ENCODE peak calls at places on chromosomes 4 and X, in four cellular contexts. G is cardiac muscle cell; P is PC-9; R is CD8-positive, alpha-beta T cell. W is an unnamed sample. For H3K36me3 and H3K9me3, the result is how much of the 10 kb centered on the place peaks cover.

GRCh38 chrX:39816871-39817731 is 280.7 kb downstream of the BCOR start:
- DNase-seq in R (no peak), G (peak), P (no peak), W (no peak)

GRCh38 chr4:18571252-18571885 is 549.8 kb upstream of the LCORL start:
- DNase-seq in P (no peak), R (no peak), G (no peak), W (no peak)

GRCh38 chr4:74433043-74433442 is 11.9 kb upstream of the AREG start:
- DNase-seq in P (no peak), R (no peak), G (peak), W (no peak)

GRCh38 chr4:125515016-125515415 is 200.3 kb downstream of the FAT4 start:
- DNase-seq in R (no peak), P (no peak), G (no peak), W (no peak)

GRCh38 chrX:42151808-42152207 is 228.5 kb upstream of the CASK start:
- DNase-seq in P (no peak), R (no peak), G (peak), W (no peak)

GRCh38 chr4:25299476-25300203 is 12.9 kb upstream of the ZCCHC4 start:
- DNase-seq in G (no peak), P (peak), R (no peak), W (no peak)

GRCh38 chrX:3550871-3551270 is 162.6 kb downstream of the PRKX start:
- DNase-seq in G (no peak), R (no peak), P (no peak), W (no peak)

GRCh38 chr4:89290727-89291126 is 16.9 kb downstream of the GPRIN3 start:
- DNase-seq in G (no peak), P (no peak), R (no peak), W (no peak)

GRCh38 chr4:70196855-70197254 is 1.3 kb downstream of the ODAM start:
- DNase-seq in G (no peak), R (no peak), P (no peak), W (no peak)

GRCh38 chr4:139922625-139923024 is 231.4 kb downstream of the MAML3 start:
- DNase-seq in R (no peak), G (peak), P (no peak), W (no peak)

GRCh38 chr4:54499308-54500074 is 158.3 kb upstream of the KIT start:
- DNase-seq in R (no peak), G (no peak), P (no peak), W (no peak)

GRCh38 chr4:168095776-168096443 is 3.6 kb downstream of the ANXA10 start:
- DNase-seq in G (peak), R (no peak), P (no peak), W (no peak)

GRCh38 chr4:89001647-89002518 is 55.1 kb downstream of the FAM13A start:
- DNase-seq in R (no peak), P (no peak), G (no peak), W (no peak)

GRCh38 chr4:33080262-33080661 is 2360.1 kb downstream of the PCDH7 start:
- DNase-seq in G (peak), R (no peak), P (no peak), W (no peak)

GRCh38 chr4:139528377-139529005 is 27.5 kb downstream of the SETD7 start:
- DNase-seq in R (no peak), G (peak), P (no peak), W (no peak)

GRCh38 chr4:108378164-108378563 is 209.4 kb upstream of the LEF1 start:
- DNase-seq in G (no peak), P (no peak), R (no peak), W (no peak)

GRCh38 chrX:40099046-40099968 is 1.5 kb upstream of the BCOR start:
- DNase-seq in G (no peak), R (peak), P (peak), W (no peak)

GRCh38 chr4:1855334-1856070 is 454 bp downstream of the LETM1 start:
- DNase-seq in P (no peak), G (no peak), R (no peak), W (peak)

GRCh38 chr4:120843840-120844527 is 78.5 kb downstream of the PRDM5 start:
- DNase-seq in G (no peak), R (no peak), P (no peak), W (no peak)

GRCh38 chr4:116501954-116502353 is 583.4 kb downstream of the TRAM1L1 start:
- DNase-seq in P (no peak), R (no peak), G (no peak), W (no peak)

GRCh38 chr4:13243152-13243551 is 241.0 kb downstream of the RAB28 start:
- DNase-seq in G (no peak), P (no peak), R (no peak), W (no peak)

GRCh38 chr4:13236485-13236884 is 247.7 kb downstream of the RAB28 start:
- DNase-seq in P (no peak), G (no peak), R (no peak), W (no peak)

GRCh38 chr4:13233755-13234154 is 250.4 kb downstream of the RAB28 start:
- DNase-seq in G (no peak), P (no peak), R (no peak), W (no peak)

GRCh38 chr4:13240066-13240465 is 244.1 kb downstream of the RAB28 start:
- DNase-seq in P (no peak), G (no peak), R (no peak), W (no peak)

GRCh38 chr4:13238936-13239335 is 245.2 kb downstream of the RAB28 start:
- DNase-seq in G (no peak), R (no peak), P (no peak), W (no peak)
- H3K36me3 ChIP-seq in G (under half), R (under half), P (under half), W (under half)

GRCh38 chr4:133096972-133097371 is 52.1 kb upstream of the PCDH10 start:
- DNase-seq in P (no peak), G (no peak), R (no peak), W (no peak)

DNA sequence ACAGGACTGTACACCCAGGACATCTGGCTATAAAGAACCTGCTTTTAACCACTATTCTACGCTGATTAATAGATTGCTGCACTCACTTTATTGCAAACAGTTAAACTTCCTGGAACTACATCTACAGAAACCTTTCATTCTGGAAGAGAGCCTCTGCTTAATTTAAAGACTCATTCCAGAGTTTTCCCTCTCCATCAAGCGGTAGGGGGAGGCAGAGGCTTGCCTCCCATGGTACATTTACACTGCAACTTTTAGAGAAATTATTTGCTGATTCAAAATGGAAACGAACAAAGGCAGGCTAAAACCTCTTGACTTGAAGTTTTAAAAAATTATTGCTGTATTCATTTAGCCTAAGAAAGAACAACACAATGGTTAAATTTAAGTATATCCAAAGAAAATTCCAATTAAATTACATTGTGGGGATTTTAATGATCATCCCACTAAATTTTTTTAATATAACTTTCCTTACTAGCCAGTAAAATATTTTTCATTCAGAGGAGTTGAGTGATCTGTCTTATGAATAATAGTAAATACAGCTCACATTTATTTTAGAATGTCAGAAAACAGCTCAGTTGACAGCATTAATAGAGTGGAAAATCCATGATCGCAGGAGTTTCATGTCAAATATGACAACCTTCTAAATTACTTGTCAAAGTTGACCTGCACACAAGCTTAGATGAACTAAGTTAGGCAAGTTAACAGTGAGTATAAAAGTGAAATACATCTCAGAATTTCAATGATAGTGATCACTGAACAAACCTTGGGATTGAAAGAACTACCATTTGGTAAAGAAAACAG is 46.3 kb upstream of the PCDH10 start:
- DNase-seq in R (no peak), P (no peak), G (peak), W (no peak)
- TF ChIP-seq CTCF in R (no peak), P (no peak), G (peak), W (no peak)

DNA sequence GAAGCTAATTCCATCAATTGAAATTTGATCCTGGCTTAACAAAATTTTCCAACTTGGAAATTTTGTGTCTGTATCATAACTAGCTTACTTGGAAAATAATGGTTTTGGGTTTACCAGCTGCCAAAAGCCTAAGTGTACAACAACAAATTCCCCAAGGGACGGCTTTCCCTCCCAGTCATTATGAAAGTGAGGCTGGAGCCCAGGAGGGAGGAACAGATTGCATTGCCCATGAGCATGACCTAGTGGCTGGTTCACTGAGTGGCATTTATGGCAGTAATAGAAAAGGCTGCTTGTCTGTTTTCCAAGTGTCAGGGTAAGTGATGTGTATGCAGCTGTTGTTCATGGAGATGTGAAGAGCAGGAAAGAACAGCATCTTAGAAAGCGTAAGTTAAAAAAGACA is 70.8 kb upstream of the HHIP start:
- DNase-seq in R (no peak), P (no peak), G (peak), W (no peak)
- H3K9me3 ChIP-seq in R (under half), P (under half), G (under half), W (under half)

GRCh38 chrX:87098477-87098876 is 419.1 kb upstream of the KLHL4 start:
- DNase-seq in P (no peak), G (no peak), R (no peak), W (no peak)
- H3K36me3 ChIP-seq in P (under half), G (under half), R (under half), W (under half)

DNA sequence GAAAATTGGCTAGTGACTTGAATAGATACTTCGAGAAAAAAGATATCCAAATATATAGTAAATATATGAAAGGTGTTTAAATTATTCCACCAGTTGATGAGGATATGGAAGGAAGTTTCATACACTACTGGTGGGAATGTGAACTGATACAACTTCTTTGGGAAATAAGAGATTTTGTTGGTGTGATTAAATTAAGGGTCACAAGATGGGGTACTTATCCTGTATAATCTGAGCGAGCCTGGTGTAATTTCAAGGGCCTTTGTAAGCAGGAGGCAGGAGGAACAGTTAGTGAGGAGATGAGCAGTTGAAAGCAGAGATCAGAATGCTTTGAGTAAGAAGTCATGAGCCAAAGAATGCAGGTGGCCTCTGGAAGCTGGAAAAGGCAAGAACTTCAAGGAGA is 192.2 kb downstream of the KCTD8 start:
- DNase-seq in G (no peak), R (no peak), P (no peak), W (no peak)
- TF ChIP-seq CTCF in G (no peak), R (no peak), P (no peak), W (no peak)

DNA sequence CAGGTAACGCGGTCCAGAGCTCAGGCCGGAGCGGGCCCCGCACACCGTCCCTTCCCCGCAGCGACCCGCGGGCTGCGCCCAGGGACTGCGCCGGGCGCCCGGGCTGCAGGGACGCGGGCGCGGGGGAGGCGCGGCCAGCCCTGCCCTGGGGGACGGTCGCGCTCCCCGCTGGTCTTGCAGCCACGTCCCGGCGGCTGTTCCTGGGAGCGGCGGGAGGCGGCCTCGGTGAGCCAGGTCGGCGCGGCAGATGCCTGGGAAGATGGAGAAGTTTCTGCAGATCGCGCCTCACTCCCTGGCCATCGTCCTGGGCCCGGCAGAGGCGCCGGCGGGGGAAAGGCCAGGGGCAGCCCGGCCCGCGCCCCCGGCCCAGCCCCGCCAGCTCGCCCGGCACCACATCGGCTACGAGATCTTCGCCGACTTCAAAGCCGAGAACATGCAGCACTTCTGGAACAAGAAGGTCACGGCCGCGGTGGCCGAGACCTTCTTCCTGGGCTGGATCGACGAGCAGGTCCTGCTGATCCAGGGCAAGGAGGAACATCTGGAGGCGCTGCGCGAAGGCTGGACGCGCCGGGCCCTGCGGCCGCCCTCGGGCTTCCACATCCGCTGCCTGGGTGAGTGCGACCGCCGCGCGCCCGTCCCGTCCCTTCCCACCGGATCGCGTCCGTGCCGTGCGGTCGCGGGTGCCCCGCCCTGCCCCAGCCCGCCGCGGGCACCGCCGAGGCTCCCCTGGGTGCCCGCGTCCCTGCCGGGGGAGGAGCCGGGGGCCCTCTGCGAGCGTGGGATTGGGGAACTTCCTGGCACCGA is 107.5 kb upstream of the STOX2 start:
- DNase-seq in P (peak), G (peak), R (no peak), W (peak)
- H3K9me3 ChIP-seq in P (under half), G (under half), R (under half), W (under half)